ENCODE peak calls at places on chromosomes 13 and 19, in seven cellular contexts. B, J, N, R, U, A and Q are unnamed samples.

GRCh38 chr13:101264931-101265330 is 151.4 kb downstream of the NALCN start:
- DNase-seq in B (no peak), J (no peak), N (no peak), R (no peak), U (no peak), A (no peak), Q (no peak)

GRCh38 chr13:82654143-82654542 is 1228.1 kb downstream of the SLITRK1 start:
- DNase-seq in B (no peak), J (no peak), N (no peak), R (no peak), U (no peak), A (no peak), Q (no peak)

GRCh38 chr19:13849277-13849676 is 27.7 kb upstream of the NANOS3 start:
- DNase-seq in B (peak; percentile 45), J (no peak), N (no peak), R (no peak), U (no peak), A (no peak), Q (no peak)

GRCh38 chr19:5903502-5904301 is at the start of gene NDUFA11:
- DNase-seq in B (peak; percentile 100), J (no peak), N (peak; percentile 98), R (peak; percentile 97), U (peak; percentile 98), A (peak; percentile 100), Q (peak; percentile 92)

GRCh38 chr13:27905650-27906049 is 14.2 kb upstream of the PDX1 start:
- DNase-seq in B (no peak), J (no peak), N (no peak), R (no peak), U (no peak), A (no peak), Q (no peak)

GRCh38 chr13:102128216-102128800 is 273.5 kb downstream of the FGF14 start:
- DNase-seq in B (no peak), J (no peak), N (no peak), R (peak; percentile 73), U (no peak), A (no peak), Q (peak; percentile 90)

GRCh38 chr13:113207890-113208423 is 512 bp downstream of the PCID2 start:
- DNase-seq in B (no peak), J (no peak), N (peak; percentile 76), R (peak; percentile 60), U (no peak), A (no peak), Q (peak; percentile 58)

GRCh38 chr19:35063940-35064818 is 22.7 kb downstream of the HPN start:
- DNase-seq in B (no peak), J (no peak), N (no peak), R (peak; percentile 32), U (no peak), A (no peak), Q (peak; percentile 70)